ENCODE peak calls at places on chromosomes 6 and 20, in five cellular contexts. One of them, this sample, is unnamed.

GRCh38 chr20:1577906-1578305 is 20.4 kb upstream of the SIRPD start:
- DNase-seq in NCI-H524: no peak
- DNase-seq in NCI-H1436 treated with DMSO at 0.1 percent for 48 hours: no peak
- DNase-seq in HEK293T: no peak
- DNase-seq in NCI-H2081: no peak
- DNase-seq in this sample: no peak

GRCh38 chr20:41453006-41453950 is 86.7 kb upstream of the EMILIN3 start:
- DNase-seq in NCI-H524: peak
- DNase-seq in NCI-H2081: no peak
- DNase-seq in NCI-H1436 treated with DMSO at 0.1 percent for 48 hours: no peak
- DNase-seq in HEK293T: no peak
- DNase-seq in this sample: no peak

GRCh38 chr6:44045672-44046015 is 81.6 kb downstream of the MRPL14 start:
- DNase-seq in NCI-H524: no peak
- DNase-seq in NCI-H2081: no peak
- DNase-seq in NCI-H1436 treated with DMSO at 0.1 percent for 48 hours: no peak
- DNase-seq in HEK293T: no peak
- DNase-seq in this sample: no peak

GRCh38 chr6:85008311-85009015 is 244.1 kb upstream of the TBX18 start:
- DNase-seq in HEK293T: no peak
- DNase-seq in NCI-H1436 treated with DMSO at 0.1 percent for 48 hours: no peak
- DNase-seq in NCI-H2081: no peak
- DNase-seq in NCI-H524: no peak
- DNase-seq in this sample: no peak

GRCh38 chr6:79617521-79617941 is 13.6 kb upstream of the SH3BGRL2 start:
- DNase-seq in NCI-H524: no peak
- DNase-seq in HEK293T: no peak
- DNase-seq in NCI-H1436 treated with DMSO at 0.1 percent for 48 hours: no peak
- DNase-seq in NCI-H2081: no peak
- DNase-seq in this sample: no peak

GRCh38 chr6:130565696-130566095 is 199.9 kb downstream of the TMEM200A start:
- DNase-seq in NCI-H524: no peak
- DNase-seq in NCI-H2081: no peak
- DNase-seq in HEK293T: no peak
- DNase-seq in NCI-H1436 treated with DMSO at 0.1 percent for 48 hours: no peak
- DNase-seq in this sample: no peak

GRCh38 chr20:35000311-35000921 is 44.7 kb downstream of the MYH7B start:
- DNase-seq in HEK293T: no peak
- DNase-seq in NCI-H1436 treated with DMSO at 0.1 percent for 48 hours: no peak
- DNase-seq in NCI-H524: no peak
- DNase-seq in NCI-H2081: no peak
- DNase-seq in this sample: no peak

GRCh38 chr20:49969234-49969633 is 13.5 kb upstream of the SNAI1 start:
- DNase-seq in NCI-H1436 treated with DMSO at 0.1 percent for 48 hours: no peak
- DNase-seq in HEK293T: no peak
- DNase-seq in NCI-H524: no peak
- DNase-seq in NCI-H2081: no peak
- DNase-seq in this sample: no peak

GRCh38 chr6:122770835-122771601 is 8.5 kb upstream of the FABP7 start:
- DNase-seq in NCI-H1436 treated with DMSO at 0.1 percent for 48 hours: no peak
- DNase-seq in HEK293T: no peak
- DNase-seq in NCI-H2081: no peak
- DNase-seq in NCI-H524: peak
- DNase-seq in this sample: peak

GRCh38 chr6:52304917-52305316 is 20.4 kb upstream of the MCM3 start:
- DNase-seq in NCI-H1436 treated with DMSO at 0.1 percent for 48 hours: no peak
- DNase-seq in NCI-H2081: no peak
- DNase-seq in HEK293T: no peak
- DNase-seq in NCI-H524: no peak
- DNase-seq in this sample: no peak

GRCh38 chr6:105667061-105667460 is 264.2 kb upstream of the PREP start:
- DNase-seq in NCI-H2081: no peak
- DNase-seq in NCI-H1436 treated with DMSO at 0.1 percent for 48 hours: no peak
- DNase-seq in NCI-H524: no peak
- DNase-seq in HEK293T: no peak
- DNase-seq in this sample: no peak

GRCh38 chr6:109768485-109768884 is 77.4 kb downstream of the FIG4 start:
- DNase-seq in HEK293T: no peak
- DNase-seq in NCI-H524: no peak
- DNase-seq in NCI-H2081: no peak
- DNase-seq in NCI-H1436 treated with DMSO at 0.1 percent for 48 hours: no peak
- DNase-seq in this sample: no peak

GRCh38 chr6:126701799-126702198 is 361.9 kb downstream of the CENPW start:
- DNase-seq in HEK293T: no peak
- DNase-seq in NCI-H1436 treated with DMSO at 0.1 percent for 48 hours: no peak
- DNase-seq in NCI-H524: no peak
- DNase-seq in NCI-H2081: no peak
- DNase-seq in this sample: no peak

GRCh38 chr6:7727150-7727950 is 1.5 kb downstream of the BMP6 start:
- DNase-seq in HEK293T: peak
- DNase-seq in NCI-H1436 treated with DMSO at 0.1 percent for 48 hours: no peak
- DNase-seq in NCI-H2081: peak
- DNase-seq in NCI-H524: no peak
- DNase-seq in this sample: peak

GRCh38 chr6:53302678-53303360 is 45.9 kb downstream of the ELOVL5 start:
- DNase-seq in HEK293T: no peak
- DNase-seq in NCI-H524: no peak
- DNase-seq in NCI-H2081: no peak
- DNase-seq in NCI-H1436 treated with DMSO at 0.1 percent for 48 hours: no peak
- DNase-seq in this sample: no peak

GRCh38 chr6:170173416-170173990 is 117.4 kb downstream of the DLL1 start:
- DNase-seq in NCI-H1436 treated with DMSO at 0.1 percent for 48 hours: no peak
- DNase-seq in NCI-H2081: no peak
- DNase-seq in NCI-H524: no peak
- DNase-seq in HEK293T: no peak
- DNase-seq in this sample: no peak

GRCh38 chr6:41306187-41306854 is 19.8 kb upstream of the TREM1 start:
- DNase-seq in NCI-H1436 treated with DMSO at 0.1 percent for 48 hours: no peak
- DNase-seq in NCI-H2081: peak
- DNase-seq in HEK293T: peak
- DNase-seq in NCI-H524: no peak
- DNase-seq in this sample: peak

GRCh38 chr6:43766964-43767461 is 3.0 kb upstream of the VEGFA start:
- DNase-seq in NCI-H524: no peak
- DNase-seq in NCI-H1436 treated with DMSO at 0.1 percent for 48 hours: no peak
- DNase-seq in HEK293T: no peak
- DNase-seq in NCI-H2081: no peak
- DNase-seq in this sample: no peak